ENCODE peak calls at places on chromosomes 7 and 10, in eight cellular contexts. R is GM23338; H is AG04450; X is CD8-positive, alpha-beta T cell; S is choroid plexus epithelial cell; J is A549; F is HCT116; K is mammary epithelial cell. V is an unnamed sample.

GRCh38 chr7:151345576-151345975 is 4.0 kb downstream of the NUB1 start:
- DNase-seq in H (no peak), F (no peak), R (no peak), X (no peak), S (no peak), J (no peak), K (no peak), V (no peak)

GRCh38 chr7:36278767-36279171 is 110.9 kb upstream of the ANLN start:
- DNase-seq in S (peak), X (peak), F (no peak), R (peak), J (no peak), H (peak), K (no peak), V (peak)

GRCh38 chr7:12477620-12478019 is 74.0 kb upstream of the VWDE start:
- DNase-seq in J (no peak), K (no peak), F (no peak), H (no peak), R (no peak), S (no peak), X (no peak), V (no peak)

GRCh38 chr7:112995091-112995824 is 91.4 kb downstream of the GPR85 start:
- DNase-seq in K (peak), X (no peak), R (peak), H (no peak), S (peak), J (no peak), F (no peak), V (peak)

GRCh38 chr10:29140151-29140550 is 148.7 kb upstream of the LYZL1 start:
- DNase-seq in J (no peak), F (no peak), K (no peak), H (no peak), S (no peak), X (no peak), R (no peak), V (no peak)

GRCh38 chr7:39465055-39465929 is 100.9 kb upstream of the YAE1 start:
- DNase-seq in J (peak), K (peak), X (no peak), H (peak), F (peak), S (peak), R (peak), V (peak)

GRCh38 chr10:74921744-74922143 is 95.3 kb downstream of the KAT6B start:
- DNase-seq in H (no peak), J (no peak), S (peak), R (no peak), K (no peak), X (no peak), F (no peak), V (no peak)

GRCh38 chr7:12436896-12437535 is 33.4 kb upstream of the VWDE start:
- DNase-seq in R (peak), S (peak), X (no peak), J (peak), K (peak), H (no peak), F (no peak), V (no peak)

GRCh38 chr10:73819513-73820093 is 8.2 kb upstream of the NDST2 start:
- DNase-seq in K (no peak), J (no peak), R (peak), F (no peak), X (no peak), H (no peak), S (peak), V (no peak)

GRCh38 chr10:31619410-31620095 is 300.5 kb downstream of the ZEB1 start:
- DNase-seq in R (no peak), H (no peak), F (no peak), S (no peak), X (no peak), J (no peak), K (no peak), V (no peak)

GRCh38 chr10:132483394-132483793 is 54.2 kb upstream of the INPP5A start:
- DNase-seq in K (no peak), X (no peak), H (no peak), J (no peak), S (no peak), R (no peak), F (no peak), V (no peak)

GRCh38 chr10:118741994-118742393 is 12.8 kb downstream of the CACUL1 start:
- DNase-seq in F (no peak), J (no peak), K (no peak), X (no peak), R (no peak), H (no peak), S (no peak), V (no peak)

GRCh38 chr10:79438699-79439085 is 6.7 kb downstream of the ZCCHC24 start:
- DNase-seq in F (no peak), J (no peak), S (no peak), R (no peak), X (no peak), K (no peak), H (no peak), V (no peak)

GRCh38 chr7:96789914-96790313 is 80.3 kb upstream of the SEM1 start:
- DNase-seq in R (no peak), S (no peak), H (no peak), F (no peak), J (no peak), X (no peak), K (no peak), V (no peak)

GRCh38 chr7:142300689-142301088 is 42.8 kb upstream of the PRSS58 start:
- DNase-seq in F (peak), X (no peak), K (no peak), H (no peak), J (peak), R (peak), S (no peak), V (no peak)

GRCh38 chr10:30415613-30416012 is 18.4 kb upstream of the MAP3K8 start:
- DNase-seq in R (no peak), J (no peak), S (no peak), K (no peak), F (no peak), X (no peak), H (no peak), V (no peak)

GRCh38 chr10:99872367-99873162 is 90.1 kb downstream of the ABCC2 start:
- DNase-seq in S (peak), X (no peak), J (peak), H (no peak), F (no peak), R (no peak), K (peak), V (no peak)

GRCh38 chr10:92965314-92965713 is 95.3 kb upstream of the CYP26C1 start:
- DNase-seq in J (peak), S (peak), H (no peak), X (no peak), R (peak), F (peak), K (peak), V (no peak)

GRCh38 chr10:123068098-123068853 is 59.5 kb downstream of the ACADSB start:
- DNase-seq in S (no peak), H (no peak), F (no peak), J (no peak), R (no peak), K (no peak), X (no peak), V (no peak)

GRCh38 chr10:86287966-86288579 is 78.5 kb downstream of the GRID1 start:
- DNase-seq in S (no peak), J (no peak), H (no peak), F (no peak), K (no peak), R (no peak), X (peak), V (no peak)

GRCh38 chr10:87705339-87705738 is 45.7 kb downstream of the PAPSS2 start:
- DNase-seq in F (no peak), R (no peak), K (peak), X (no peak), H (no peak), J (peak), S (peak), V (peak)

GRCh38 chr7:22700559-22701002 is 26.4 kb upstream of the IL6 start:
- DNase-seq in H (no peak), F (no peak), J (no peak), K (no peak), S (peak), X (no peak), R (no peak), V (no peak)

GRCh38 chr7:142263598-142264380 is 5.9 kb upstream of the PRSS58 start:
- DNase-seq in J (no peak), F (no peak), R (no peak), K (peak), X (no peak), S (peak), H (no peak), V (no peak)

GRCh38 chr10:63236113-63236935 is 103.2 kb downstream of the NRBF2 start:
- DNase-seq in F (peak), J (peak), K (peak), H (peak), S (peak), X (no peak), R (no peak), V (peak)

GRCh38 chr7:16299853-16300252 is 121.5 kb downstream of the CRPPA start:
- DNase-seq in K (no peak), J (peak), H (no peak), S (no peak), R (no peak), F (no peak), X (no peak), V (no peak)

GRCh38 chr10:112475565-112476233 is 28.7 kb downstream of the VTI1A start:
- DNase-seq in R (no peak), J (no peak), K (no peak), H (no peak), S (peak), F (no peak), X (no peak), V (no peak)

GRCh38 chr7:47153571-47153970 is 428.3 kb downstream of the TNS3 start:
- DNase-seq in X (no peak), K (no peak), R (peak), S (peak), J (no peak), F (no peak), H (no peak), V (no peak)

GRCh38 chr7:32502656-32503189 is 7.4 kb downstream of the AVL9 start:
- DNase-seq in F (no peak), X (no peak), H (no peak), S (no peak), K (no peak), R (no peak), J (no peak), V (no peak)

GRCh38 chr7:142583424-142583823 is 165.8 kb upstream of the PRSS1 start:
- DNase-seq in S (peak), F (peak), X (no peak), H (peak), J (peak), K (peak), R (no peak), V (peak)

GRCh38 chr7:151550601-151551286 is 31.0 kb upstream of the RHEB start:
- DNase-seq in R (no peak), K (peak), F (no peak), X (no peak), H (peak), S (peak), J (peak), V (peak)

GRCh38 chr7:78510580-78511188 is 712.1 kb downstream of the PHTF2 start:
- DNase-seq in H (peak), S (peak), K (peak), J (peak), R (peak), X (no peak), F (peak), V (no peak)

GRCh38 chr7:127252736-127253288 is at the start of gene GRM8:
- DNase-seq in H (no peak), S (peak), K (peak), F (no peak), R (peak), J (peak), X (peak), V (no peak)

GRCh38 chr10:70715853-70716795 is 43.8 kb downstream of the ADAMTS14 start:
- DNase-seq in S (peak), K (peak), R (peak), H (peak), F (peak), X (no peak), J (peak), V (no peak)

GRCh38 chr10:129966831-129967578 is 2.9 kb upstream of the EBF3 start:
- DNase-seq in K (no peak), R (peak), H (no peak), S (no peak), J (no peak), F (no peak), X (no peak), V (no peak)

GRCh38 chr7:18045171-18045570 is 17.5 kb upstream of the PRPS1L1 start:
- DNase-seq in S (no peak), H (no peak), X (no peak), K (no peak), J (no peak), R (no peak), F (no peak), V (no peak)

GRCh38 chr10:61860964-61861758 is 40.3 kb upstream of the ARID5B start:
- DNase-seq in F (no peak), K (no peak), J (no peak), R (no peak), X (no peak), H (no peak), S (no peak), V (no peak)

GRCh38 chr7:29607889-29608288 is 44.3 kb downstream of the PRR15 start:
- DNase-seq in H (no peak), K (peak), X (no peak), F (no peak), S (peak), J (peak), R (peak), V (peak)

GRCh38 chr7:83643012-83643411 is 5.9 kb downstream of the SEMA3E start:
- DNase-seq in H (no peak), J (no peak), S (no peak), R (no peak), X (no peak), F (no peak), K (no peak), V (no peak)

GRCh38 chr10:78438094-78438906 is 404.6 kb downstream of the RPS24 start:
- DNase-seq in R (no peak), S (no peak), J (no peak), F (no peak), H (no peak), K (no peak), X (no peak), V (no peak)

DNA sequence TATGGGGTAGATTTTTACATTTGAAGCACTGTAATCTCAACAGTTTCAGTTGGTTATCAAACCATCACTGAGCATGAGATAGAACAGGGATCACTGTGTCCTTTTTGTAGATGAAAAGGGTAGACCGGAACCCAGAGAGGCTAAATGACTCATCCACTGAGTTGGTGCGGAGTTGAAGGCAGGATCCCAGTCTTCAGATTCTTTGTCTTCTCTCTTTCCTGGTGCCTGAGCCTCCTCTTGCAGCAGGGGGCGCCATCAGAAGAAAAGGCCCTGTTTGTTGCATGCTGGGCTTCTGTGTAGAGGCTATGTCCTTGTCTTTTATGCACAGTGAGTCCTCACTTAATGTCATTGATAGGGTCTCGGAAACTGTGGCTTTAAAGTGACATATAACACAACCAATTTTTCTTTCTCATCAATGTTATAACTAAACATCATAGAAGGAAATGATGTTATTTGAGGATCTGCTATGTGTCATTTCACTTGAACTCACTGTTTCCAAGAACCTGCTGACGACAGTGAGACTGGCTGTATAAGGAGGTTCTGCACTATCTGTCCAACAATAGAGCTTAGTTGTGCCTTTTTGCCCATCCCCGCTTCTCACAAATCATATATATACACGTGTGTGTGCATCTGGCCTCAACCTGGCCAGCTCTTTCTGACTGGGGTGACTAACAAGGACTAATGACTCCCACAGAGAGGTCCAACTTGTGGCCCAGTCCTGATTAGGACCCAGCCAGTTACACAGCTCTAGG is 14.3 kb downstream of the ZNF282 start:
- DNase-seq in F (peak), H (no peak), X (peak), S (peak), R (peak), K (peak), J (peak), V (no peak)
- TF ChIP-seq CTCF in F (peak), H (peak), X (peak), S (peak), R (peak), K (peak), J (peak), V (peak)

DNA sequence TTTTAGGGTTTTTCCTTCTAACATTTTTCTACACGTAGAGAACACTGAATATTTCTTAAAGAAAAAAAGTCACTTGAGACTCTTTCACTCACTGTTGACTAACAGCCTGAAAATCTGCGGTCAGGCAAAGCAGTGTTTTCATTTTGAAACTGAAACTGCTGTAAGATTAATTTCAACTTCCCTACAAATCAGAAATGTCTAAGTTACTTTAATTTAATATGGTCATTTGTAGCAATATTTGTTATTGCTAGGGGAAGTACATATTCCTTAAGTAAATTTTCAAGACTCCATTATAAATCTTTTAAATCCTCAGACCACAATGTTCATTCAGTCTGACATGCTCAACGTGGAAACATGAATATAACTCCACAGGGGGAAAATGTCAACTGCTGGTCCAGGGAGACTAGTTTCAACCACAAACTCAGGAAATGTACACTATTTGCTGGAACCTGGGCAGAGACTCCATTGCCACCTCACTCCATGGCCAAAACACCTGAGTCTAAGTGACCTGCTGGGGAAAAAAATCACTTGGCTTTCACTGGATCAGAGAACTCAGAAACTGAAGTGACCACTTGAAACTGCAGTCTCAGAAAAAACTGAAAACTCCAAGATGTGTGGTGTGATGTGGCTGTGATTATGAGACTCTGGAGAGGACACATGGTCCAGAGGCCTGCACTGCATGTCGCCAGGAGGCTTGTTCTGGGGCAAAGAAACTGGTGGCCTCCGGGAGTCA is 161.2 kb downstream of the TAX1BP1 start:
- DNase-seq in K (peak), J (no peak), S (peak), R (no peak), H (no peak), F (no peak), X (no peak), V (no peak)
- H3K4me3 ChIP-seq in K (no peak), J (no peak), S (peak), R (no peak), H (peak), F (no peak), X (no peak), V (peak)

GRCh38 chr7:82234457-82235049 is 209.0 kb downstream of the CACNA2D1 start:
- DNase-seq in J (peak), H (peak), X (no peak), R (peak), S (peak), F (peak), K (no peak), V (no peak)
- TF ChIP-seq CTCF in J (peak), H (peak), X (no peak), R (peak), S (peak), F (peak), K (peak), V (peak)

GRCh38 chr7:37342665-37343471 is 105.8 kb downstream of the ELMO1 start:
- DNase-seq in X (peak), R (no peak), J (no peak), S (no peak), F (no peak), H (no peak), K (peak), V (no peak)
- H3K4me3 ChIP-seq in X (peak), R (no peak), J (no peak), S (no peak), F (no peak), H (no peak), K (no peak), V (no peak)

DNA sequence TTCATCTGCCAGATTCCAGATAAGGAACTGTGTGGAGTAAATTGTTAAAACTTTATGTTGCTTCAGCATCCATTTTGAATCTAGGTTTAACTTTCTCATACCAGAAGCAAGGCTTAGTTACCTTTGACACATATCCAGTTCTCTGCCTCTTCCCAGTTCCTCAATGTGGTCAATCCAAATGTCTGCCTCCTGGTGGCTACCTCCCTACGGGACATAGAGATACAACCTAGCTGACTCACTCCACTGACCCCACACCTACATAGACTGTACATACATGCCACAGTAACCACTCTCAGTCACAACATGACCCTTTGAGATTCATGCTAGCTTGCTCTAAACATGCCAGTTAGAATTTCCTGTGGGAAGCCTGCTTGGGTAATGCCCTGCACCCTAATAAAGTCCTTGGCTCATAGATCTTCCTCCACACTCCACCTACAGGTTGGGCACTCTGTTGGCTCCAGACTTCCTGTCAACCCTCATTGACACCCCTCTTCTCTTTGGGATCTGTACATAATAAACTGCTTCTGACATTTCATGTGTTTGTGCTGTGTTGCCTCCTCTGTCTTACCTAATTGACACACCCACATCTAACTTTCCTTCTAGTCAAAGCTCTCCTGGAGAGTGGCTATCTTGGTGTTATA is 278.1 kb downstream of the HTR7 start:
- DNase-seq in H (no peak), R (peak), S (peak), F (peak), J (peak), K (peak), X (no peak), V (no peak)
- TF ChIP-seq CTCF in H (peak), R (peak), S (peak), F (peak), J (no peak), K (peak), X (no peak), V (peak)

GRCh38 chr10:33290286-33291052 is 44.0 kb downstream of the NRP1 start:
- DNase-seq in X (no peak), F (no peak), S (no peak), K (no peak), J (peak), H (no peak), R (peak), V (no peak)
- H3K4me3 ChIP-seq in X (no peak), F (no peak), S (no peak), K (no peak), J (peak), H (no peak), R (no peak), V (no peak)

GRCh38 chr10:117448840-117449239 is 73.6 kb upstream of the PDZD8 start:
- DNase-seq in J (no peak), F (no peak), R (no peak), H (no peak), S (no peak), K (no peak), X (no peak), V (no peak)
- TF ChIP-seq CTCF in J (no peak), F (no peak), R (no peak), H (no peak), S (no peak), K (no peak), X (no peak), V (no peak)

GRCh38 chr7:85186083-85186520 is 754 bp downstream of the SEMA3D start:
- DNase-seq in J (peak), R (peak), F (no peak), X (no peak), S (peak), K (peak), H (no peak), V (no peak)
- H3K4me3 ChIP-seq in J (peak), R (peak), F (peak), X (no peak), S (peak), K (peak), H (peak), V (peak)

V was measured in AG04449.